ENCODE peak calls at places on chromosome 16, in six cellular contexts. One of them, this sample, is unnamed.

GRCh38 chr16:1525871-1526607 is 7.4 kb upstream of the TMEM204 start:
- DNase-seq in CD8-positive, alpha-beta memory T cell: no peak
- DNase-seq in Peyer's patch: no peak
- DNase-seq in endothelial cell: no peak
- DNase-seq in stimulated activated CD8-positive, alpha-beta memory T cell treated with anti-CD3 and anti-CD28 coated beads, Interleukin-12 subunit alpha, Interleukin-12 subunit beta, amount 100 ng/mL, for 4 hours: no peak
- DNase-seq in GM03348: no peak
- DNase-seq in this sample: no peak

GRCh38 chr16:56943761-56944375 is 11.9 kb downstream of the HERPUD1 start:
- DNase-seq in CD8-positive, alpha-beta memory T cell: no peak
- DNase-seq in Peyer's patch: no peak
- DNase-seq in endothelial cell: no peak
- DNase-seq in stimulated activated CD8-positive, alpha-beta memory T cell treated with anti-CD3 and anti-CD28 coated beads, Interleukin-12 subunit alpha, Interleukin-12 subunit beta, amount 100 ng/mL, for 4 hours: no peak
- DNase-seq in GM03348: no peak
- DNase-seq in this sample: no peak

GRCh38 chr16:77599793-77600415 is 122.4 kb upstream of the NUDT7 start:
- DNase-seq in CD8-positive, alpha-beta memory T cell: no peak
- DNase-seq in Peyer's patch: no peak
- DNase-seq in endothelial cell: peak
- DNase-seq in stimulated activated CD8-positive, alpha-beta memory T cell treated with anti-CD3 and anti-CD28 coated beads, Interleukin-12 subunit alpha, Interleukin-12 subunit beta, amount 100 ng/mL, for 4 hours: no peak
- DNase-seq in GM03348: peak
- DNase-seq in this sample: no peak

GRCh38 chr16:82945420-82946096 is 318.8 kb downstream of the CDH13 start:
- DNase-seq in CD8-positive, alpha-beta memory T cell: peak
- DNase-seq in Peyer's patch: no peak
- DNase-seq in endothelial cell: no peak
- DNase-seq in stimulated activated CD8-positive, alpha-beta memory T cell treated with anti-CD3 and anti-CD28 coated beads, Interleukin-12 subunit alpha, Interleukin-12 subunit beta, amount 100 ng/mL, for 4 hours: no peak
- DNase-seq in GM03348: no peak
- DNase-seq in this sample: no peak

GRCh38 chr16:82655315-82655714 is 28.5 kb downstream of the CDH13 start:
- DNase-seq in CD8-positive, alpha-beta memory T cell: peak
- DNase-seq in Peyer's patch: no peak
- DNase-seq in endothelial cell: no peak
- DNase-seq in stimulated activated CD8-positive, alpha-beta memory T cell treated with anti-CD3 and anti-CD28 coated beads, Interleukin-12 subunit alpha, Interleukin-12 subunit beta, amount 100 ng/mL, for 4 hours: peak
- DNase-seq in GM03348: peak
- DNase-seq in this sample: peak

GRCh38 chr16:28166394-28167208 is 45.2 kb downstream of the XPO6 start:
- DNase-seq in CD8-positive, alpha-beta memory T cell: no peak
- DNase-seq in Peyer's patch: no peak
- DNase-seq in endothelial cell: no peak
- DNase-seq in stimulated activated CD8-positive, alpha-beta memory T cell treated with anti-CD3 and anti-CD28 coated beads, Interleukin-12 subunit alpha, Interleukin-12 subunit beta, amount 100 ng/mL, for 4 hours: no peak
- DNase-seq in GM03348: no peak
- DNase-seq in this sample: no peak

GRCh38 chr16:28590384-28591340 is 6.2 kb downstream of the SULT1A2 start:
- DNase-seq in CD8-positive, alpha-beta memory T cell: no peak
- DNase-seq in Peyer's patch: no peak
- DNase-seq in endothelial cell: no peak
- DNase-seq in stimulated activated CD8-positive, alpha-beta memory T cell treated with anti-CD3 and anti-CD28 coated beads, Interleukin-12 subunit alpha, Interleukin-12 subunit beta, amount 100 ng/mL, for 4 hours: no peak
- DNase-seq in GM03348: no peak
- DNase-seq in this sample: no peak

GRCh38 chr16:54846761-54847160 is 83.9 kb upstream of the IRX5 start:
- DNase-seq in CD8-positive, alpha-beta memory T cell: no peak
- DNase-seq in Peyer's patch: no peak
- DNase-seq in endothelial cell: no peak
- DNase-seq in stimulated activated CD8-positive, alpha-beta memory T cell treated with anti-CD3 and anti-CD28 coated beads, Interleukin-12 subunit alpha, Interleukin-12 subunit beta, amount 100 ng/mL, for 4 hours: no peak
- DNase-seq in GM03348: no peak
- DNase-seq in this sample: no peak

GRCh38 chr16:75379911-75380847 is 53.1 kb downstream of the CFDP1 start:
- DNase-seq in CD8-positive, alpha-beta memory T cell: peak
- DNase-seq in Peyer's patch: no peak
- DNase-seq in endothelial cell: no peak
- DNase-seq in stimulated activated CD8-positive, alpha-beta memory T cell treated with anti-CD3 and anti-CD28 coated beads, Interleukin-12 subunit alpha, Interleukin-12 subunit beta, amount 100 ng/mL, for 4 hours: no peak
- DNase-seq in GM03348: no peak
- DNase-seq in this sample: peak

GRCh38 chr16:51149251-51149661 is 1.8 kb downstream of the SALL1 start:
- DNase-seq in CD8-positive, alpha-beta memory T cell: no peak
- DNase-seq in Peyer's patch: no peak
- DNase-seq in endothelial cell: peak
- DNase-seq in stimulated activated CD8-positive, alpha-beta memory T cell treated with anti-CD3 and anti-CD28 coated beads, Interleukin-12 subunit alpha, Interleukin-12 subunit beta, amount 100 ng/mL, for 4 hours: no peak
- DNase-seq in GM03348: no peak
- DNase-seq in this sample: no peak

GRCh38 chr16:89191033-89191900 is 9.1 kb downstream of the SLC22A31 start:
- DNase-seq in CD8-positive, alpha-beta memory T cell: no peak
- DNase-seq in Peyer's patch: peak
- DNase-seq in endothelial cell: peak
- DNase-seq in stimulated activated CD8-positive, alpha-beta memory T cell treated with anti-CD3 and anti-CD28 coated beads, Interleukin-12 subunit alpha, Interleukin-12 subunit beta, amount 100 ng/mL, for 4 hours: no peak
- DNase-seq in GM03348: no peak
- DNase-seq in this sample: no peak

GRCh38 chr16:13708361-13708760 is 211.6 kb upstream of the ERCC4 start:
- DNase-seq in CD8-positive, alpha-beta memory T cell: no peak
- DNase-seq in Peyer's patch: no peak
- DNase-seq in endothelial cell: no peak
- DNase-seq in stimulated activated CD8-positive, alpha-beta memory T cell treated with anti-CD3 and anti-CD28 coated beads, Interleukin-12 subunit alpha, Interleukin-12 subunit beta, amount 100 ng/mL, for 4 hours: no peak
- DNase-seq in GM03348: no peak
- DNase-seq in this sample: no peak

GRCh38 chr16:57364143-57364542 is 5.6 kb downstream of the CCL22 start:
- DNase-seq in CD8-positive, alpha-beta memory T cell: no peak
- DNase-seq in Peyer's patch: no peak
- DNase-seq in endothelial cell: no peak
- DNase-seq in stimulated activated CD8-positive, alpha-beta memory T cell treated with anti-CD3 and anti-CD28 coated beads, Interleukin-12 subunit alpha, Interleukin-12 subunit beta, amount 100 ng/mL, for 4 hours: no peak
- DNase-seq in GM03348: no peak
- DNase-seq in this sample: no peak

GRCh38 chr16:27841061-27841801 is 222.3 kb downstream of the GSG1L start:
- DNase-seq in CD8-positive, alpha-beta memory T cell: no peak
- DNase-seq in Peyer's patch: peak
- DNase-seq in endothelial cell: no peak
- DNase-seq in stimulated activated CD8-positive, alpha-beta memory T cell treated with anti-CD3 and anti-CD28 coated beads, Interleukin-12 subunit alpha, Interleukin-12 subunit beta, amount 100 ng/mL, for 4 hours: no peak
- DNase-seq in GM03348: no peak
- DNase-seq in this sample: no peak

GRCh38 chr16:63981639-63982038 is 1140.2 kb downstream of the CDH11 start:
- DNase-seq in CD8-positive, alpha-beta memory T cell: no peak
- DNase-seq in Peyer's patch: no peak
- DNase-seq in endothelial cell: no peak
- DNase-seq in stimulated activated CD8-positive, alpha-beta memory T cell treated with anti-CD3 and anti-CD28 coated beads, Interleukin-12 subunit alpha, Interleukin-12 subunit beta, amount 100 ng/mL, for 4 hours: no peak
- DNase-seq in GM03348: no peak
- DNase-seq in this sample: no peak

GRCh38 chr16:57525761-57526160 is 10.6 kb downstream of the CCDC102A start:
- DNase-seq in CD8-positive, alpha-beta memory T cell: no peak
- DNase-seq in Peyer's patch: peak
- DNase-seq in endothelial cell: no peak
- DNase-seq in stimulated activated CD8-positive, alpha-beta memory T cell treated with anti-CD3 and anti-CD28 coated beads, Interleukin-12 subunit alpha, Interleukin-12 subunit beta, amount 100 ng/mL, for 4 hours: no peak
- DNase-seq in GM03348: no peak
- DNase-seq in this sample: no peak

GRCh38 chr16:10729649-10730048 is 14.0 kb upstream of the NUBP1 start:
- DNase-seq in CD8-positive, alpha-beta memory T cell: no peak
- DNase-seq in Peyer's patch: no peak
- DNase-seq in endothelial cell: no peak
- DNase-seq in stimulated activated CD8-positive, alpha-beta memory T cell treated with anti-CD3 and anti-CD28 coated beads, Interleukin-12 subunit alpha, Interleukin-12 subunit beta, amount 100 ng/mL, for 4 hours: no peak
- DNase-seq in GM03348: peak
- DNase-seq in this sample: no peak

GRCh38 chr16:64234200-64234599 is 887.7 kb downstream of the CDH11 start:
- DNase-seq in CD8-positive, alpha-beta memory T cell: no peak
- DNase-seq in Peyer's patch: no peak
- DNase-seq in endothelial cell: no peak
- DNase-seq in stimulated activated CD8-positive, alpha-beta memory T cell treated with anti-CD3 and anti-CD28 coated beads, Interleukin-12 subunit alpha, Interleukin-12 subunit beta, amount 100 ng/mL, for 4 hours: no peak
- DNase-seq in GM03348: no peak
- DNase-seq in this sample: no peak

GRCh38 chr16:5738586-5738985 is 641.0 kb upstream of the EEF2KMT start:
- DNase-seq in CD8-positive, alpha-beta memory T cell: no peak
- DNase-seq in Peyer's patch: no peak
- DNase-seq in endothelial cell: no peak
- DNase-seq in stimulated activated CD8-positive, alpha-beta memory T cell treated with anti-CD3 and anti-CD28 coated beads, Interleukin-12 subunit alpha, Interleukin-12 subunit beta, amount 100 ng/mL, for 4 hours: no peak
- DNase-seq in GM03348: no peak
- DNase-seq in this sample: no peak

GRCh38 chr16:5350118-5350517 is 252.5 kb upstream of the EEF2KMT start:
- DNase-seq in CD8-positive, alpha-beta memory T cell: no peak
- DNase-seq in Peyer's patch: no peak
- DNase-seq in endothelial cell: no peak
- DNase-seq in stimulated activated CD8-positive, alpha-beta memory T cell treated with anti-CD3 and anti-CD28 coated beads, Interleukin-12 subunit alpha, Interleukin-12 subunit beta, amount 100 ng/mL, for 4 hours: no peak
- DNase-seq in GM03348: no peak
- DNase-seq in this sample: no peak

GRCh38 chr16:20333120-20333519 is 5.8 kb upstream of the GP2 start:
- DNase-seq in CD8-positive, alpha-beta memory T cell: no peak
- DNase-seq in Peyer's patch: no peak
- DNase-seq in endothelial cell: no peak
- DNase-seq in stimulated activated CD8-positive, alpha-beta memory T cell treated with anti-CD3 and anti-CD28 coated beads, Interleukin-12 subunit alpha, Interleukin-12 subunit beta, amount 100 ng/mL, for 4 hours: no peak
- DNase-seq in GM03348: no peak
- DNase-seq in this sample: no peak

GRCh38 chr16:52852978-52853377 is 199.7 kb downstream of the CHD9NB start:
- DNase-seq in CD8-positive, alpha-beta memory T cell: no peak
- DNase-seq in Peyer's patch: no peak
- DNase-seq in endothelial cell: no peak
- DNase-seq in stimulated activated CD8-positive, alpha-beta memory T cell treated with anti-CD3 and anti-CD28 coated beads, Interleukin-12 subunit alpha, Interleukin-12 subunit beta, amount 100 ng/mL, for 4 hours: no peak
- DNase-seq in GM03348: no peak
- DNase-seq in this sample: no peak